ENCODE peak calls at places on chromosomes 16 and 17, in eight cellular contexts. One of them, this sample, is unnamed.

GRCh38 chr16:59920054-59920453 is 1185.9 kb upstream of the GOT2 start:
- DNase-seq in Caco-2: no peak
- DNase-seq in tibial nerve: no peak
- DNase-seq in AG10803: no peak
- DNase-seq in substantia nigra: no peak
- DNase-seq in naive thymus-derived CD4-positive, alpha-beta T cell: no peak
- DNase-seq in HS-5: no peak
- DNase-seq in endothelial cell of umbilical vein: no peak
- DNase-seq in this sample: no peak

GRCh38 chr17:58313815-58314705 is 14.5 kb downstream of the TSPOAP1 start:
- DNase-seq in Caco-2: no peak
- DNase-seq in tibial nerve: no peak
- DNase-seq in AG10803: no peak
- DNase-seq in substantia nigra: no peak
- DNase-seq in naive thymus-derived CD4-positive, alpha-beta T cell: no peak
- DNase-seq in HS-5: no peak
- DNase-seq in endothelial cell of umbilical vein: no peak
- DNase-seq in this sample: no peak

GRCh38 chr16:87924937-87925670 is 11.2 kb downstream of the CA5A start:
- DNase-seq in Caco-2: no peak
- DNase-seq in tibial nerve: no peak
- DNase-seq in AG10803: no peak
- DNase-seq in substantia nigra: no peak
- DNase-seq in naive thymus-derived CD4-positive, alpha-beta T cell: no peak
- DNase-seq in HS-5: no peak
- DNase-seq in endothelial cell of umbilical vein: no peak
- DNase-seq in this sample: no peak

GRCh38 chr17:39867084-39867890 is 715 bp upstream of the ZPBP2 start:
- DNase-seq in Caco-2: no peak
- DNase-seq in tibial nerve: no peak
- DNase-seq in AG10803: no peak
- DNase-seq in substantia nigra: no peak
- DNase-seq in naive thymus-derived CD4-positive, alpha-beta T cell: peak; percentile 51
- DNase-seq in HS-5: no peak
- DNase-seq in endothelial cell of umbilical vein: no peak
- DNase-seq in this sample: no peak

GRCh38 chr17:64356304-64356686 is 34.4 kb downstream of the PECAM1 start:
- DNase-seq in Caco-2: no peak
- DNase-seq in tibial nerve: no peak
- DNase-seq in AG10803: no peak
- DNase-seq in substantia nigra: no peak
- DNase-seq in naive thymus-derived CD4-positive, alpha-beta T cell: no peak
- DNase-seq in HS-5: no peak
- DNase-seq in endothelial cell of umbilical vein: no peak
- DNase-seq in this sample: no peak

GRCh38 chr16:27237229-27238015 is 31.1 kb downstream of the NSMCE1 start:
- DNase-seq in Caco-2: no peak
- DNase-seq in tibial nerve: no peak
- DNase-seq in AG10803: peak; percentile 38
- DNase-seq in substantia nigra: no peak
- DNase-seq in naive thymus-derived CD4-positive, alpha-beta T cell: peak; percentile 78
- DNase-seq in HS-5: no peak
- DNase-seq in endothelial cell of umbilical vein: peak; percentile 80
- DNase-seq in this sample: no peak

GRCh38 chr16:70644763-70645597 is 1.4 kb upstream of the IL34 start:
- DNase-seq in Caco-2: no peak
- DNase-seq in tibial nerve: no peak
- DNase-seq in AG10803: no peak
- DNase-seq in substantia nigra: no peak
- DNase-seq in naive thymus-derived CD4-positive, alpha-beta T cell: no peak
- DNase-seq in HS-5: no peak
- DNase-seq in endothelial cell of umbilical vein: no peak
- DNase-seq in this sample: no peak

GRCh38 chr17:14281530-14281929 is 19.4 kb upstream of the HS3ST3B1 start:
- DNase-seq in Caco-2: no peak
- DNase-seq in tibial nerve: no peak
- DNase-seq in AG10803: no peak
- DNase-seq in substantia nigra: no peak
- DNase-seq in naive thymus-derived CD4-positive, alpha-beta T cell: no peak
- DNase-seq in HS-5: no peak
- DNase-seq in endothelial cell of umbilical vein: no peak
- DNase-seq in this sample: no peak

GRCh38 chr16:74608944-74609343 is 2.0 kb upstream of the GLG1 start:
- DNase-seq in Caco-2: no peak
- DNase-seq in tibial nerve: no peak
- DNase-seq in AG10803: no peak
- DNase-seq in substantia nigra: no peak
- DNase-seq in naive thymus-derived CD4-positive, alpha-beta T cell: no peak
- DNase-seq in HS-5: no peak
- DNase-seq in endothelial cell of umbilical vein: no peak
- DNase-seq in this sample: no peak

GRCh38 chr17:75897076-75898019 is 597 bp upstream of the TRIM65 start:
- DNase-seq in Caco-2: no peak
- DNase-seq in tibial nerve: peak; percentile 34
- DNase-seq in AG10803: no peak
- DNase-seq in substantia nigra: no peak
- DNase-seq in naive thymus-derived CD4-positive, alpha-beta T cell: no peak
- DNase-seq in HS-5: no peak
- DNase-seq in endothelial cell of umbilical vein: no peak
- DNase-seq in this sample: no peak

GRCh38 chr16:57475711-57476339 is 10.5 kb downstream of the DOK4 start:
- DNase-seq in Caco-2: peak; percentile 69
- DNase-seq in tibial nerve: no peak
- DNase-seq in AG10803: no peak
- DNase-seq in substantia nigra: no peak
- DNase-seq in naive thymus-derived CD4-positive, alpha-beta T cell: peak; percentile 88
- DNase-seq in HS-5: no peak
- DNase-seq in endothelial cell of umbilical vein: peak; percentile 56
- DNase-seq in this sample: no peak

GRCh38 chr16:90048347-90048722 is 28.8 kb downstream of the PRDM7 start:
- DNase-seq in Caco-2: no peak
- DNase-seq in tibial nerve: no peak
- DNase-seq in AG10803: no peak
- DNase-seq in substantia nigra: no peak
- DNase-seq in naive thymus-derived CD4-positive, alpha-beta T cell: no peak
- DNase-seq in HS-5: no peak
- DNase-seq in endothelial cell of umbilical vein: no peak
- DNase-seq in this sample: no peak

GRCh38 chr17:61425682-61426481 is 26.2 kb downstream of the TBX2 start:
- DNase-seq in Caco-2: peak; percentile 70
- DNase-seq in tibial nerve: no peak
- DNase-seq in AG10803: no peak
- DNase-seq in substantia nigra: no peak
- DNase-seq in naive thymus-derived CD4-positive, alpha-beta T cell: no peak
- DNase-seq in HS-5: no peak
- DNase-seq in endothelial cell of umbilical vein: no peak
- DNase-seq in this sample: no peak

GRCh38 chr17:8621585-8621984 is 8.9 kb downstream of the MYH10 start:
- DNase-seq in Caco-2: no peak
- DNase-seq in tibial nerve: no peak
- DNase-seq in AG10803: no peak
- DNase-seq in substantia nigra: no peak
- DNase-seq in naive thymus-derived CD4-positive, alpha-beta T cell: no peak
- DNase-seq in HS-5: no peak
- DNase-seq in endothelial cell of umbilical vein: no peak
- DNase-seq in this sample: no peak

GRCh38 chr17:78117027-78117981 is 11.3 kb downstream of the TMC6 start:
- DNase-seq in Caco-2: no peak
- DNase-seq in tibial nerve: no peak
- DNase-seq in AG10803: no peak
- DNase-seq in substantia nigra: no peak
- DNase-seq in naive thymus-derived CD4-positive, alpha-beta T cell: no peak
- DNase-seq in HS-5: no peak
- DNase-seq in endothelial cell of umbilical vein: no peak
- DNase-seq in this sample: no peak

GRCh38 chr17:66398059-66398458 is 95.6 kb downstream of the PRKCA start:
- DNase-seq in Caco-2: no peak
- DNase-seq in tibial nerve: no peak
- DNase-seq in AG10803: no peak
- DNase-seq in substantia nigra: no peak
- DNase-seq in naive thymus-derived CD4-positive, alpha-beta T cell: peak; percentile 1
- DNase-seq in HS-5: no peak
- DNase-seq in endothelial cell of umbilical vein: no peak
- DNase-seq in this sample: no peak

GRCh38 chr16:87954826-87955225 is 3.6 kb downstream of the BANP start:
- DNase-seq in Caco-2: no peak
- DNase-seq in tibial nerve: no peak
- DNase-seq in AG10803: no peak
- DNase-seq in substantia nigra: no peak
- DNase-seq in naive thymus-derived CD4-positive, alpha-beta T cell: no peak
- DNase-seq in HS-5: no peak
- DNase-seq in endothelial cell of umbilical vein: no peak
- DNase-seq in this sample: no peak

GRCh38 chr16:67388591-67388990 is 4.7 kb downstream of the TPPP3 start:
- DNase-seq in Caco-2: no peak
- DNase-seq in tibial nerve: no peak
- DNase-seq in AG10803: no peak
- DNase-seq in substantia nigra: no peak
- DNase-seq in naive thymus-derived CD4-positive, alpha-beta T cell: no peak
- DNase-seq in HS-5: no peak
- DNase-seq in endothelial cell of umbilical vein: no peak
- DNase-seq in this sample: no peak

GRCh38 chr16:56625140-56625942 is at the start of gene MT1E:
- DNase-seq in Caco-2: no peak
- DNase-seq in tibial nerve: peak; percentile 42
- DNase-seq in AG10803: peak; percentile 80
- DNase-seq in substantia nigra: peak; percentile 55
- DNase-seq in naive thymus-derived CD4-positive, alpha-beta T cell: peak; percentile 76
- DNase-seq in HS-5: no peak
- DNase-seq in endothelial cell of umbilical vein: peak; percentile 54
- DNase-seq in this sample: peak; percentile 38

GRCh38 chr17:49259663-49260010 is 29.1 kb upstream of the PHOSPHO1 start:
- DNase-seq in Caco-2: no peak
- DNase-seq in tibial nerve: no peak
- DNase-seq in AG10803: no peak
- DNase-seq in substantia nigra: no peak
- DNase-seq in naive thymus-derived CD4-positive, alpha-beta T cell: no peak
- DNase-seq in HS-5: no peak
- DNase-seq in endothelial cell of umbilical vein: no peak
- DNase-seq in this sample: no peak

GRCh38 chr17:36506249-36506826 is 19.9 kb downstream of the ZNHIT3 start:
- DNase-seq in Caco-2: no peak
- DNase-seq in tibial nerve: no peak
- DNase-seq in AG10803: no peak
- DNase-seq in substantia nigra: no peak
- DNase-seq in naive thymus-derived CD4-positive, alpha-beta T cell: no peak
- DNase-seq in HS-5: no peak
- DNase-seq in endothelial cell of umbilical vein: no peak
- DNase-seq in this sample: no peak